ENCODE peak calls at places on chromosomes 5 and 9, in four cellular contexts. B is anterior cingulate cortex, M is AG10803, L is RPMI7951. Z is an unnamed sample.

GRCh38 chr5:43941806-43942205 is 338.8 kb downstream of the NNT start:
- DNase-seq in B (no peak), M (peak; percentile 1), L (no peak), Z (no peak)

GRCh38 chr9:135214706-135215105 is 127.2 kb downstream of the OLFM1 start:
- DNase-seq in B (no peak), M (no peak), L (no peak), Z (no peak)

GRCh38 chr9:35295369-35296036 is 133.7 kb downstream of the UNC13B start:
- DNase-seq in B (no peak), M (no peak), L (no peak), Z (no peak)

GRCh38 chr9:134027561-134027960 is 2.3 kb downstream of the BRD3OS start:
- DNase-seq in B (no peak), M (no peak), L (no peak), Z (no peak)

GRCh38 chr9:83596899-83597504 is 25.9 kb upstream of the IDNK start:
- DNase-seq in B (peak; percentile 29), M (no peak), L (no peak), Z (peak; percentile 51)

GRCh38 chr5:78597068-78597857 is 51.3 kb downstream of the LHFPL2 start:
- DNase-seq in B (no peak), M (peak; percentile 65), L (peak; percentile 66), Z (no peak)

GRCh38 chr5:8394965-8395364 is 526.0 kb downstream of the MTRR start:
- DNase-seq in B (no peak), M (no peak), L (no peak), Z (no peak)

GRCh38 chr5:146789712-146790660 is 88.6 kb downstream of the PPP2R2B start:
- DNase-seq in B (no peak), M (no peak), L (no peak), Z (no peak)

GRCh38 chr5:50969207-50970145 is 303.0 kb downstream of the PARP8 start:
- DNase-seq in B (no peak), M (no peak), L (no peak), Z (peak; percentile 23)

GRCh38 chr5:169097374-169097831 is 203.5 kb downstream of the SLIT3 start:
- DNase-seq in B (no peak), M (peak; percentile 46), L (no peak), Z (no peak)

GRCh38 chr9:89274838-89275237 is 36.2 kb upstream of the CKS2 start:
- DNase-seq in B (no peak), M (peak; percentile 97), L (peak; percentile 80), Z (no peak)

GRCh38 chr5:117803533-117803932 is 1184.8 kb downstream of the DTWD2 start:
- DNase-seq in B (no peak), M (peak; percentile 44), L (no peak), Z (no peak)

GRCh38 chr5:95664204-95664786 is 17.7 kb downstream of the RFESD start:
- DNase-seq in B (peak; percentile 1), M (peak; percentile 42), L (peak; percentile 32), Z (peak; percentile 62)

GRCh38 chr9:16068476-16068875 is 515.6 kb downstream of the CCDC171 start:
- DNase-seq in B (no peak), M (no peak), L (no peak), Z (no peak)

GRCh38 chr9:2837915-2838314 is 6.0 kb downstream of the PUM3 start:
- DNase-seq in B (no peak), M (peak; percentile 24), L (peak; percentile 4), Z (peak; percentile 24)

GRCh38 chr9:111433082-111433481 is 51.1 kb downstream of the ECPAS start:
- DNase-seq in B (no peak), M (no peak), L (no peak), Z (no peak)

GRCh38 chr5:34998058-34998789 is 49.5 kb downstream of the AGXT2 start:
- DNase-seq in B (peak; percentile 2), M (peak; percentile 73), L (peak; percentile 70), Z (no peak)

GRCh38 chr9:81074261-81074660 is 615.1 kb downstream of the TLE1 start:
- DNase-seq in B (no peak), M (no peak), L (no peak), Z (no peak)

GRCh38 chr5:50553560-50553984 is 112.5 kb upstream of the EMB start:
- DNase-seq in B (no peak), M (no peak), L (no peak), Z (no peak)

GRCh38 chr5:127684722-127685467 is 18.3 kb upstream of the CCDC192 start:
- DNase-seq in B (no peak), M (no peak), L (no peak), Z (peak; percentile 52)

GRCh38 chr9:70081120-70081495 is 37.5 kb downstream of the MAMDC2 start:
- DNase-seq in B (no peak), M (no peak), L (peak; percentile 86), Z (peak; percentile 92)

GRCh38 chr5:89055011-89055704 is 172.2 kb upstream of the MEF2C start:
- DNase-seq in B (no peak), M (no peak), L (no peak), Z (no peak)

GRCh38 chr5:56088967-56089829 is 94.4 kb upstream of the IL6ST start:
- DNase-seq in B (no peak), M (peak; percentile 87), L (peak; percentile 47), Z (no peak)

GRCh38 chr5:159550951-159551350 is 220.7 kb upstream of the IL12B start:
- DNase-seq in B (no peak), M (peak; percentile 17), L (no peak), Z (no peak)

GRCh38 chr5:93791520-93791972 is 50.1 kb upstream of the POU5F2 start:
- DNase-seq in B (no peak), M (no peak), L (no peak), Z (peak; percentile 5)

GRCh38 chr9:37994639-37995347 is 74.2 kb downstream of the SHB start:
- DNase-seq in B (peak; percentile 79), M (peak; percentile 77), L (peak; percentile 93), Z (peak; percentile 100)